ENCODE peak calls at places on chromosomes 6 and 20, in six cellular contexts. M, I, B, O, P and F are unnamed samples.

GRCh38 chr6:64034840-64035656 is 399.4 kb downstream of the PHF3 start:
- DNase-seq in O (no peak), I (no peak), M (no peak), P (no peak), B (peak), F (no peak)

GRCh38 chr20:4544765-4545164 is 176.9 kb upstream of the PRND start:
- DNase-seq in M (no peak), B (no peak), P (no peak), I (no peak), O (no peak), F (no peak)

GRCh38 chr6:17938885-17939284 is 48.5 kb downstream of the KIF13A start:
- DNase-seq in P (no peak), M (no peak), I (no peak), O (no peak), B (peak), F (no peak)

GRCh38 chr20:5715068-5715841 is 34.9 kb upstream of the SHLD1 start:
- DNase-seq in O (no peak), I (no peak), P (no peak), B (no peak), M (no peak), F (no peak)

GRCh38 chr20:57451759-57452661 is 60.8 kb downstream of the RBM38 start:
- DNase-seq in B (no peak), I (no peak), P (no peak), O (no peak), M (no peak), F (no peak)

GRCh38 chr20:41476013-41476441 is 109.4 kb upstream of the EMILIN3 start:
- DNase-seq in M (peak), P (no peak), O (no peak), I (no peak), B (no peak), F (no peak)

GRCh38 chr6:155328539-155329459 is 14.5 kb upstream of the TFB1M start:
- DNase-seq in I (no peak), M (peak), O (no peak), B (peak), P (no peak), F (no peak)

GRCh38 chr20:11012975-11013374 is 339.2 kb upstream of the JAG1 start:
- DNase-seq in P (no peak), M (no peak), B (no peak), I (no peak), O (no peak), F (no peak)

GRCh38 chr6:53067307-53067706 is 2.1 kb downstream of the FBXO9 start:
- DNase-seq in P (no peak), O (no peak), M (no peak), B (no peak), I (no peak), F (no peak)

GRCh38 chr20:8155848-8156602 is 24.0 kb downstream of the PLCB1 start:
- DNase-seq in M (no peak), O (no peak), P (no peak), B (no peak), I (no peak), F (no peak)

GRCh38 chr6:11097476-11097875 is 3.8 kb downstream of the SMIM13 start:
- DNase-seq in I (no peak), P (no peak), M (no peak), B (no peak), O (no peak), F (no peak)

GRCh38 chr20:64071341-64072332 is 7.7 kb downstream of the RGS19 start:
- DNase-seq in P (no peak), B (no peak), I (no peak), M (no peak), O (no peak), F (no peak)

GRCh38 chr6:39309942-39310531 is 4.2 kb downstream of the KCNK17 start:
- DNase-seq in I (peak), M (peak), O (peak), P (peak), B (peak), F (no peak)

GRCh38 chr6:8462169-8462568 is 26.8 kb upstream of the SLC35B3 start:
- DNase-seq in M (no peak), O (no peak), P (no peak), B (no peak), I (no peak), F (no peak)

GRCh38 chr20:16064991-16065707 is 508.1 kb downstream of the KIF16B start:
- DNase-seq in O (no peak), B (no peak), M (no peak), I (no peak), P (no peak), F (no peak)

GRCh38 chr6:105318660-105319059 is 84.2 kb downstream of the PREP start:
- DNase-seq in M (no peak), I (no peak), B (no peak), O (no peak), P (no peak), F (no peak)

GRCh38 chr6:131054392-131055250 is 8.4 kb downstream of the EPB41L2 start:
- DNase-seq in B (no peak), P (no peak), I (no peak), M (no peak), O (no peak), F (no peak)

GRCh38 chr6:165791876-165792437 is 128.9 kb upstream of the PDE10A start:
- DNase-seq in I (no peak), O (no peak), M (no peak), B (no peak), P (no peak), F (no peak)

GRCh38 chr6:25312034-25312620 is 33.0 kb downstream of the CARMIL1 start:
- DNase-seq in P (no peak), M (no peak), O (no peak), B (no peak), I (no peak), F (no peak)

GRCh38 chr20:36856196-36856595 is 19.7 kb upstream of the TLDC2 start:
- DNase-seq in P (no peak), B (no peak), O (no peak), I (no peak), M (no peak), F (no peak)

GRCh38 chr6:69704916-69705315 is 91.9 kb downstream of the LMBRD1 start:
- DNase-seq in I (no peak), M (no peak), B (no peak), P (no peak), O (no peak), F (no peak)

GRCh38 chr6:170459451-170459850 is 93.7 kb downstream of the PSMB1 start:
- DNase-seq in M (peak), P (no peak), I (no peak), B (no peak), O (peak), F (no peak)

GRCh38 chr6:134517863-134518262 is 200.0 kb upstream of the SGK1 start:
- DNase-seq in P (no peak), I (no peak), M (no peak), B (no peak), O (no peak), F (no peak)

GRCh38 chr6:117346142-117346930 is 79.4 kb downstream of the ROS1 start:
- DNase-seq in I (no peak), M (no peak), B (peak), O (no peak), P (no peak), F (no peak)

GRCh38 chr6:157323114-157323923 is at the start of gene TMEM242:
- DNase-seq in M (peak), O (peak), I (peak), P (peak), B (peak), F (peak)

GRCh38 chr6:85236636-85237035 is 213.2 kb upstream of the NT5E start:
- DNase-seq in B (no peak), I (no peak), O (no peak), M (no peak), P (no peak), F (no peak)

GRCh38 chr6:14848019-14848418 is 397.9 kb upstream of the JARID2 start:
- DNase-seq in B (no peak), O (no peak), P (no peak), M (no peak), I (no peak), F (no peak)

GRCh38 chr6:157951828-157952227 is 29.8 kb upstream of the SYNJ2 start:
- DNase-seq in O (no peak), P (no peak), B (peak), I (no peak), M (peak), F (no peak)

GRCh38 chr20:62501801-62502495 is 26.2 kb upstream of the GATA5 start:
- DNase-seq in I (no peak), B (peak), P (no peak), M (no peak), O (no peak), F (no peak)

GRCh38 chr20:41837669-41838224 is 219.6 kb upstream of the CHD6 start:
- DNase-seq in M (no peak), P (no peak), I (no peak), B (no peak), O (no peak), F (no peak)

GRCh38 chr20:57536120-57536708 is 11.3 kb upstream of the CTCFL start:
- DNase-seq in O (no peak), P (no peak), M (no peak), B (no peak), I (no peak), F (no peak)

GRCh38 chr20:48656661-48657211 is 171.1 kb downstream of the PREX1 start:
- DNase-seq in I (no peak), B (no peak), P (no peak), M (no peak), O (no peak), F (no peak)

GRCh38 chr6:67889682-67889995 is 745.4 kb upstream of the ADGRB3 start:
- DNase-seq in I (no peak), P (no peak), M (no peak), B (no peak), O (no peak), F (no peak)
- H3K4me3 ChIP-seq in I (no peak), P (no peak), M (no peak), B (no peak), O (no peak), F (no peak)

GRCh38 chr6:21666788-21667681 is 73.5 kb downstream of the SOX4 start:
- DNase-seq in M (peak), B (peak), I (no peak), P (no peak), O (no peak), F (no peak)

GRCh38 chr6:21666200-21666671 is 72.7 kb downstream of the SOX4 start:
- DNase-seq in I (peak), M (peak), B (peak), P (peak), O (peak), F (no peak)

GRCh38 chr6:21665101-21665435 is 71.5 kb downstream of the SOX4 start:
- DNase-seq in O (no peak), I (no peak), M (no peak), P (no peak), B (no peak), F (no peak)

GRCh38 chr6:21664263-21665081 is 70.9 kb downstream of the SOX4 start:
- DNase-seq in O (peak), B (peak), M (peak), P (peak), I (peak), F (no peak)

DNA sequence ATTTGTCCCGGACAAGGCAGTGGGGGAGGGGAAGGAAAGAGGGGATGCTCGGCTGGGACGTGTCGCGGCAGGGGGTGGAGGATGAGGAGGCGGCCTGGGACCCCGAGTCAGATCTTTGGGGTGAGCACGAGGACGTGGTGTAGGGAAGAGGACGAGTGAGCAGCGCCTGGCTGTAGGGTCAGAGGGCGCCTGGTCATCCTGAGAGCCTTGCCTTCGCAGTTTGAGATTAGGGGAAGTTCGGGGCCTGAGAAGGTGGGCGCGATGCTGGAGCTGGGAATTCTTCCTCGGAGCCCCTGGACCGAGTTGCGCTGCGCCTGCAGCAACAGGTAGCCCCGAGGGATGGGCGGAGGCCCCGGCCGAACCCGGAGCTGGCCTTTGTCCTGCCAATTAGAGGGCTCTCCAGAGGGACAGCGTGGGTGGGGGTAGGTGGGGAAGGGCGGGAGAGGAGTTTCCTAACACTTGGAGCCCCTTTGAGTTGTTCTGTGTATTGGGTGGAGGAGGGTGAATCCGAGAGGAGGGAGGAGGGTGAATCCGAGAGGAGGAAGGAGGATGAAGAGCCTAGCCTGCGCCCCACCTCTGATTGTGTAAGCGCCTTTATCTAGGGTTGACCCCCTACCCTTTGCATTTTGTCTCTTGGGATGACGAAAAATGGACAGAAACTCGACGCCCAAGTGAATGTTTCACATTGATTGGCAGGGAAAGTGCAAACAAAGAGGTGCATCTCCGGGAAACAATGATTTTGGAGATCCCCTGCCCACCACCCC is 72.1 kb downstream of the SOX4 start:
- DNase-seq in O (no peak), B (peak), I (no peak), M (no peak), P (no peak), F (no peak)
- H3K27ac ChIP-seq in O (no peak), B (peak), I (peak), M (peak), P (no peak), F (peak)

GRCh38 chr6:83804886-83805285 is 48.3 kb upstream of the RIPPLY2 start:
- DNase-seq in B (no peak), O (no peak), I (no peak), P (no peak), M (no peak), F (no peak)
- TF ChIP-seq CTCF in B (no peak), O (no peak), I (no peak), P (no peak), M (no peak), F (no peak)

DNA sequence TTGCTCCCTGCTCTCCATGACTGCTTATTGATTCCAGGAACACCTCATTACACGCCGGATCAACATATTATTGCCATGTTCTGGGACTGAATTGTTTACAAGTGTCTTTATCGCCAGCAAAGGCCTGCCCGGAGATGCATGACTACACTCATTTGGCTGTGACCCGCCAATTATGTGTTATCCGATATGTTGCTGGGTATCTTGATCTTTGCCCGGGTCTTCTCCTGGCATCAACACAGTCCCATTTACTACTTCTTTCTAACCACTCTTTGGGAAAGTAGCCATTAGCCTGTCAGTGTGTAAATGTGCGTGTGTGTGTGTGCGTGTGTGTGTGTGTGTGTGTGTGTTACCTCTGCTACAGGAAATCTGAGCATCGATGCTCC is 15.4 kb downstream of the LINC00237 start:
- DNase-seq in M (no peak), O (no peak), B (no peak), I (no peak), P (no peak), F (no peak)
- H3K4me3 ChIP-seq in M (no peak), O (no peak), B (no peak), I (no peak), P (no peak), F (no peak)